ENCODE peak calls at places on chromosomes 11 and 22, in six cellular contexts. J is psoas muscle, Q is H9, H is cardiac muscle cell, A is SK-N-SH, C is mammary epithelial cell. Y is an unnamed sample. For H3K4me1 and H3K9me3, the result is how much of the 10 kb centered on the place peaks cover.

GRCh38 chr11:56849852-56850251 is 101.4 kb upstream of the OR9G4 start:
- DNase-seq in J (no peak), Q (no peak), H (no peak), A (no peak), C (peak), Y (no peak)

GRCh38 chr11:34749666-34750659 is 129.1 kb downstream of the EHF start:
- DNase-seq in J (peak), Q (no peak), H (no peak), A (no peak), C (peak), Y (no peak)

GRCh38 chr11:70842256-70842655 is 410.1 kb downstream of the SHANK2 start:
- DNase-seq in J (no peak), Q (no peak), H (no peak), A (no peak), C (no peak), Y (no peak)

GRCh38 chr11:17012712-17013547 is 1.3 kb downstream of the PLEKHA7 start:
- DNase-seq in J (peak), Q (peak), H (peak), A (no peak), C (peak), Y (no peak)

GRCh38 chr11:100232006-100232405 is 455.1 kb upstream of the ARHGAP42 start:
- DNase-seq in J (no peak), Q (no peak), H (no peak), A (no peak), C (no peak), Y (no peak)

GRCh38 chr11:67410369-67410831 is 5.1 kb upstream of the CARNS1 start:
- DNase-seq in J (no peak), Q (no peak), H (no peak), A (no peak), C (no peak), Y (no peak)

GRCh38 chr11:121522043-121522941 is 69.5 kb upstream of the SORL1-AS1 start:
- DNase-seq in J (no peak), Q (no peak), H (no peak), A (no peak), C (peak), Y (no peak)

GRCh38 chr11:112157274-112157766 is 6.6 kb downstream of the IL18 start:
- DNase-seq in J (no peak), Q (no peak), H (no peak), A (no peak), C (peak), Y (peak)

GRCh38 chr11:13140028-13140870 is 131.1 kb downstream of the RASSF10 start:
- DNase-seq in J (no peak), Q (no peak), H (peak), A (no peak), C (peak), Y (peak)

GRCh38 chr11:131392528-131393255 is 22.3 kb downstream of the NTM start:
- DNase-seq in J (no peak), Q (peak), H (peak), A (no peak), C (no peak), Y (no peak)

GRCh38 chr11:59416613-59417012 is 9.6 kb downstream of the OR5A2 start:
- DNase-seq in J (no peak), Q (no peak), H (no peak), A (no peak), C (no peak), Y (no peak)

GRCh38 chr11:27451528-27451927 is 21.1 kb downstream of the LGR4 start:
- DNase-seq in J (no peak), Q (no peak), H (no peak), A (no peak), C (no peak), Y (no peak)

GRCh38 chr11:63635762-63636465 is 21.7 kb upstream of the PLAAT3 start:
- DNase-seq in J (peak), Q (peak), H (peak), A (peak), C (peak), Y (peak)

DNA sequence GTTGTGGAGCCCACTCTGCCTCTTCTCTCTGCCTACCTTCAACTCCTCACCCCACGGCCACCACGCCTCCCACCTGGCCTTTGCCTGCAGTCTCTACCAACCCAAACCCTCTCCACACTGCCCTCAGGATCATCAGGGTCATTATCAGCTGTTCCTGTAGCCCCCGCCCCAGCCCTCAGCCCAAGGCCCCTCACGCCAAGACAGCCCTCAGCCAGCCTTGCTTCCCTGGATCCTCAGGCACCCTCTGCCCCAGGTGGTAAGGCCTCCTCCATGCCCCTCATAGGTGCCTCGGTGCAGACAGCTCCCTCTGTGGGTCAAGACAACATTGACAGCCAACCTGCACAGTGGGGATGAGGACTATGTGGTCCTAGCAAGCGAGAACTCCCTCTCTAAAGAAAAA is 1.7 kb downstream of the SBF1 start:
- DNase-seq in J (no peak), Q (no peak), H (no peak), A (no peak), C (no peak), Y (no peak)
- H3K4me1 ChIP-seq in J (half or more), Q (under half), H (under half), A (under half), C (half or more), Y (under half)

GRCh38 chr11:110526323-110526722 is 96.6 kb downstream of the FDX1 start:
- DNase-seq in J (no peak), Q (no peak), H (no peak), A (no peak), C (peak), Y (no peak)

GRCh38 chr11:110527146-110527545 is 97.4 kb downstream of the FDX1 start:
- DNase-seq in J (no peak), Q (no peak), H (no peak), A (no peak), C (no peak), Y (no peak)

GRCh38 chr11:110529043-110529442 is 99.3 kb downstream of the FDX1 start:
- DNase-seq in J (no peak), Q (no peak), H (no peak), A (no peak), C (no peak), Y (no peak)

GRCh38 chr11:110525883-110526282 is 96.1 kb downstream of the FDX1 start:
- DNase-seq in J (peak), Q (no peak), H (no peak), A (no peak), C (peak), Y (no peak)

GRCh38 chr11:110531056-110531756 is 101.5 kb downstream of the FDX1 start:
- DNase-seq in J (no peak), Q (no peak), H (peak), A (no peak), C (peak), Y (no peak)
- H3K9me3 ChIP-seq in J (under half), Q (under half), H (under half), A (under half), C (under half), Y (under half)

DNA sequence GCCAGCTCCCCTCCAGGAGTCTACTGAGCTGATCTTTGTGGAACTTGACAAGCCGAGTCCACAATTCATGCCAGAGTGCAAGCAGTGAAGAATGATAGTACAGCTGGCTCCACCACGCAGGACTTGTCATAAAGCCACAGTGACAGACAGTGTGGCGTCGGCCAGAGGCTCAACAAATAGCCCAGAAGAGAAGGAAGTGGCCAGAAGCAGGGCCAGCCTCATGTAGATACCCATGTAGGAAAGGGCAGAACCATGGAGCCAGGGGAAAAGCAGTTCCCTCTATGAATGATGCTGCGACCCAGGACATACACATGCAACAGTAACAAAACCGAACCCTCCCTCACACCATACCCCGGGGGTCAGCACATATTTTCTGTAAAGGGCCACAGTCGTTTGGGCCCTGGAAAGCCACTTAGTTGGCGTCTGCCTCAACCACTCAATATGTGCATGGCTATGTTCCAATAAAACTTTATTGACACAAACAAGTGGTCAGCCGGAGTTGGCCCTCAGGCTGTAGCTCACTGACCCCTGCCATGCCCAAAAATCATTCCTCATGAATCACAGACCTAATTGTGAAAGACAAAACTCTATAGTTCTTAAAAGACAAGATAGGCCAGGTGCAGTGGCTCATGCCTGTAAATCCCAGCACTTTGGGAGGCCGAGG is 161.4 kb downstream of the BRD1 start:
- DNase-seq in J (no peak), Q (peak), H (no peak), A (no peak), C (no peak), Y (peak)
- H3K27ac ChIP-seq in J (peak), Q (no peak), H (no peak), A (no peak), C (no peak), Y (no peak)

GRCh38 chr11:124069429-124070401 is 28.6 kb upstream of the OR10G7 start:
- DNase-seq in J (peak), Q (peak), H (peak), A (peak), C (peak), Y (peak)
- H3K4me1 ChIP-seq in J (under half), Q (under half), H (under half), A (under half), C (under half), Y (under half)

GRCh38 chr11:66183581-66184048 is 84.8 kb upstream of the RAB1B start:
- DNase-seq in J (no peak), Q (no peak), H (no peak), A (no peak), C (no peak), Y (no peak)

GRCh38 chr11:66187453-66187852 is 81.0 kb upstream of the RAB1B start:
- DNase-seq in J (no peak), Q (no peak), H (no peak), A (no peak), C (no peak), Y (no peak)

GRCh38 chr11:66181632-66182345 is 86.7 kb upstream of the RAB1B start:
- DNase-seq in J (no peak), Q (no peak), H (no peak), A (no peak), C (no peak), Y (no peak)

GRCh38 chr11:66186470-66186869 is 82.0 kb upstream of the RAB1B start:
- DNase-seq in J (no peak), Q (no peak), H (no peak), A (no peak), C (no peak), Y (no peak)

GRCh38 chr11:66184728-66185127 is 83.7 kb upstream of the RAB1B start:
- DNase-seq in J (no peak), Q (no peak), H (no peak), A (no peak), C (no peak), Y (no peak)
- H3K9me3 ChIP-seq in J (under half), Q (under half), H (under half), A (under half), C (under half), Y (under half)

GRCh38 chr11:1691027-1691877 is 5.7 kb upstream of the KRTAP5-6 start:
- DNase-seq in J (no peak), Q (no peak), H (no peak), A (no peak), C (no peak), Y (no peak)
- H3K27ac ChIP-seq in J (no peak), Q (no peak), H (no peak), A (no peak), C (no peak), Y (no peak)